ENCODE peak calls at places on chromosomes 2 and 18, in seven cellular contexts. F is GM12878, G is pancreas, P is Right ventricle myocardium superior, H is gastroesophageal sphincter, X is sciatic nerve, L is PC-3. A is an unnamed sample.

GRCh38 chr18:51049137-51049536 is 19.1 kb downstream of the SMAD4 start:
- ATAC-seq in F (no peak), G (no peak), P (no peak), H (no peak), X (no peak), L (no peak), A (no peak)

GRCh38 chr2:84631047-84631446 is 114.7 kb downstream of the DNAH6 start:
- ATAC-seq in F (peak), G (peak), P (no peak), H (no peak), X (peak), L (peak), A (peak)

GRCh38 chr18:2968559-2968958 is 44.4 kb downstream of the LPIN2 start:
- ATAC-seq in F (no peak), G (no peak), P (peak), H (peak), X (no peak), L (no peak), A (no peak)

GRCh38 chr18:32257073-32257780 is 67.4 kb downstream of the MEP1B start:
- ATAC-seq in F (no peak), G (no peak), P (no peak), H (no peak), X (no peak), L (peak), A (no peak)

GRCh38 chr2:9252002-9252357 is 45.4 kb downstream of the ASAP2 start:
- ATAC-seq in F (no peak), G (no peak), P (peak), H (no peak), X (no peak), L (no peak), A (peak)

GRCh38 chr2:218223046-218223445 is 6.1 kb downstream of the ARPC2 start:
- ATAC-seq in F (peak), G (no peak), P (no peak), H (no peak), X (no peak), L (no peak), A (no peak)

GRCh38 chr18:47915229-47915628 is 15.2 kb downstream of the SMAD2 start:
- ATAC-seq in F (no peak), G (no peak), P (no peak), H (no peak), X (no peak), L (peak), A (no peak)

GRCh38 chr2:11072550-11072949 is 82.7 kb upstream of the SLC66A3 start:
- ATAC-seq in F (no peak), G (no peak), P (no peak), H (no peak), X (no peak), L (no peak), A (no peak)

GRCh38 chr2:157480182-157480961 is 36.5 kb upstream of the CYTIP start:
- ATAC-seq in F (peak), G (peak), P (peak), H (peak), X (peak), L (no peak), A (no peak)

GRCh38 chr2:171807831-171808393 is 86.1 kb downstream of the SLC25A12 start:
- ATAC-seq in F (no peak), G (no peak), P (peak), H (peak), X (peak), L (no peak), A (no peak)

GRCh38 chr2:217075225-217075802 is 215.4 kb upstream of the TNP1 start:
- ATAC-seq in F (peak), G (no peak), P (peak), H (peak), X (peak), L (no peak), A (no peak)